ENCODE peak calls at places on chromosomes 4 and X, in ten cellular contexts. Q, S, H, I, F, D, A, V, P and X are unnamed samples.

GRCh38 chr4:83221897-83222441 is 62.6 kb downstream of the COQ2 start:
- DNase-seq in Q (no peak), S (no peak), H (no peak), I (no peak), F (peak; percentile 23), D (no peak), A (peak; percentile 84), V (no peak), P (no peak), X (no peak)

GRCh38 chrX:153857348-153857903 is 27.1 kb upstream of the PDZD4 start:
- DNase-seq in Q (no peak), S (no peak), H (no peak), I (no peak), F (no peak), D (no peak), A (no peak), V (peak; percentile 16), P (peak; percentile 22), X (no peak)

GRCh38 chrX:22310779-22311178 is 38.1 kb downstream of the CBLL2 start:
- DNase-seq in Q (no peak), S (no peak), H (no peak), I (no peak), F (no peak), D (no peak), A (no peak), V (no peak), P (no peak), X (no peak)

GRCh38 chrX:105307762-105308161 is 87.3 kb upstream of the TEX13A start:
- DNase-seq in Q (no peak), S (no peak), H (no peak), I (no peak), F (no peak), D (peak; percentile 32), A (no peak), V (no peak), P (no peak), X (no peak)

GRCh38 chrX:145813081-145813480 is 4.5 kb upstream of the SLITRK2 start:
- DNase-seq in Q (no peak), S (no peak), H (no peak), I (no peak), F (no peak), D (no peak), A (no peak), V (no peak), P (no peak), X (no peak)

GRCh38 chr4:17578482-17578891 is 1.5 kb downstream of the LAP3 start:
- DNase-seq in Q (no peak), S (no peak), H (no peak), I (no peak), F (peak; percentile 35), D (no peak), A (peak; percentile 59), V (no peak), P (no peak), X (no peak)

GRCh38 chr4:52645315-52645714 is 13.8 kb downstream of the USP46 start:
- DNase-seq in Q (no peak), S (no peak), H (no peak), I (no peak), F (peak; percentile 38), D (no peak), A (peak; percentile 61), V (no peak), P (no peak), X (no peak)

GRCh38 chrX:102883491-102883890 is 53.6 kb upstream of the RAB40AL start:
- DNase-seq in Q (no peak), S (no peak), H (no peak), I (no peak), F (no peak), D (no peak), A (no peak), V (no peak), P (no peak), X (no peak)

GRCh38 chr4:148060264-148061138 is 328.6 kb downstream of the ARHGAP10 start:
- DNase-seq in Q (no peak), S (no peak), H (no peak), I (no peak), F (no peak), D (no peak), A (peak; percentile 54), V (no peak), P (no peak), X (no peak)

GRCh38 chr4:153950100-153950979 is 161.5 kb upstream of the SFRP2 start:
- DNase-seq in Q (no peak), S (no peak), H (no peak), I (no peak), F (no peak), D (no peak), A (peak; percentile 29), V (no peak), P (peak; percentile 64), X (no peak)

GRCh38 chr4:4888695-4889094 is 29.2 kb downstream of the MSX1 start:
- DNase-seq in Q (no peak), S (no peak), H (no peak), I (no peak), F (no peak), D (no peak), A (no peak), V (no peak), P (no peak), X (no peak)

GRCh38 chrX:2497961-2498780 is 2.6 kb downstream of the DHRSX start:
- DNase-seq in Q (no peak), S (no peak), H (no peak), I (no peak), F (no peak), D (no peak), A (no peak), V (no peak), P (no peak), X (no peak)

GRCh38 chr4:139907001-139907809 is 241.6 kb downstream of the MGST2 start:
- DNase-seq in Q (no peak), S (no peak), H (no peak), I (no peak), F (no peak), D (no peak), A (no peak), V (no peak), P (no peak), X (no peak)

GRCh38 chr4:1842993-1843448 is 12.9 kb downstream of the LETM1 start:
- DNase-seq in Q (peak; percentile 39), S (no peak), H (no peak), I (peak; percentile 42), F (no peak), D (peak; percentile 93), A (no peak), V (no peak), P (no peak), X (peak; percentile 54)

GRCh38 chrX:148499638-148500427 is 584 bp upstream of the AFF2 start:
- DNase-seq in Q (no peak), S (no peak), H (no peak), I (no peak), F (no peak), D (no peak), A (no peak), V (no peak), P (peak; percentile 50), X (no peak)

GRCh38 chr4:27790911-27791310 is 930.3 kb downstream of the STIM2 start:
- DNase-seq in Q (no peak), S (no peak), H (no peak), I (no peak), F (no peak), D (peak; percentile 39), A (no peak), V (no peak), P (no peak), X (no peak)

GRCh38 chrX:136272325-136272724 is 21.1 kb upstream of the MAP7D3 start:
- DNase-seq in Q (no peak), S (peak; percentile 28), H (no peak), I (no peak), F (no peak), D (no peak), A (no peak), V (no peak), P (no peak), X (no peak)

DNA sequence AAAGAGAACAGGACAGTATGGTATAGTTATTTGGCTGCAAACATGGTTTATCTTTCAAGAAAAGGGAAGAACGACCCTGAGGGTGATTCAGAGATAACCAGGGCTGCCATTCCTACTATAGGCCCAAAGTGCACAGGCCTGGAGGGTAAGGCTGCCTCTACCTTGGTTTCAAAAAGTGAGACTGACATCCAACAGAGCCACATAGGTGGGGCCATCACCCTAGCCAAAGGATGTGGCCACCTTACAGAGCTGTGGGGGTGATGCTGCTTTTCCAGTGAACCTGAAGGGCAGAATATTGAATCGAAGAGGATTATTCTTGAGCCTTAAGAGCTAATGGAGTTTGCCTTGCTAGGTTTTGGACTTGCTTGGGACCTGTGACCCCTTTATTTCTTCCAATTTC is 15.7 kb downstream of the SH2D1A start:
- DNase-seq in Q (no peak), S (no peak), H (no peak), I (no peak), F (no peak), D (no peak), A (no peak), V (no peak), P (no peak), X (no peak)
- TF ChIP-seq CTCF in Q (no peak), S (no peak), H (no peak), I (no peak), F (no peak), D (no peak), A (no peak), V (no peak), P (no peak), X (no peak)

GRCh38 chr4:7397206-7398103 is 37.3 kb downstream of the PSAPL1 start:
- DNase-seq in Q (no peak), S (no peak), H (no peak), I (no peak), F (no peak), D (no peak), A (no peak), V (no peak), P (no peak), X (no peak)
- TF ChIP-seq CTCF in Q (no peak), S (no peak), H (no peak), I (no peak), F (no peak), D (no peak), A (no peak), V (no peak), P (no peak), X (no peak)

DNA sequence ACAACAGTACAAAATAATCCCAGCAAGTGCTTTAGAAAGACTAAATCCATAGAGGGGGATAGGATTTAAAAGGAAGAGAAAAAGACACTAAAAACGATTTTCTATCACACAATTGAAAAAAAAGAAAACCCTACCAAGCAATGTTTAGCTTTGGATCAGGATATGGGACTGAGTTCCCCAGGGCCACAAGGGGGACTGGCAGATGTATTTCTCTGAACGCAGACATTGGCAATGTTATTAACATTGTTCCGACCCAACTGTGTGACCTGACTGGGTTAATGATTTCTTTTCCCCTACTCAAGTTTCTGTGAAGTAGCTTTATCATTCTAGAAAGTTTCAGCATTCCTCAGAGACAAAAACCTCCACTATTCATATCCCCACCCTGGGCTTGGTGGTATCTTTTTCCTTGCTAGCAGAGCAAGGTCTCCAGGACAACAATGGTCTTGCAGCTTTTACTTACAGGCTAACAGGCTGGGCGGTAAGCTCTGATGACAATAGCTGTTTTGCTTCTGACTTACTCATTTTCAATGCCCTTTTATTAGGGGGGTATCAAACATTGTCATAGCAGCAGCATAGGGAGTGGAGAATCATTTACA is 25.8 kb downstream of the SLC7A11 start:
- DNase-seq in Q (no peak), S (no peak), H (no peak), I (no peak), F (no peak), D (no peak), A (no peak), V (no peak), P (no peak), X (no peak)
- TF ChIP-seq CTCF in Q (no peak), S (no peak), H (peak; percentile 32), I (no peak), F (no peak), D (no peak), A (no peak), V (peak; percentile 5), P (no peak), X (no peak)

GRCh38 chr4:125750827-125751466 is 436.2 kb downstream of the FAT4 start:
- DNase-seq in Q (no peak), S (peak; percentile 17), H (no peak), I (peak; percentile 17), F (no peak), D (peak; percentile 29), A (no peak), V (peak; percentile 16), P (no peak), X (peak; percentile 11)
- TF ChIP-seq CTCF in Q (peak; percentile 64), S (peak; percentile 25), H (peak; percentile 38), I (peak; percentile 53), F (no peak), D (peak; percentile 68), A (no peak), V (peak; percentile 62), P (peak; percentile 47), X (peak; percentile 37)